ENCODE peak calls at places on chromosome 3, in five cellular contexts. I, M, K, O and B are unnamed samples.

GRCh38 chr3:67357610-67358458 is 296.6 kb downstream of the SUCLG2 start:
- DNase-seq in I (peak), M (no peak), K (no peak), O (no peak), B (peak)

GRCh38 chr3:171688593-171688992 is 121.7 kb downstream of the PLD1 start:
- DNase-seq in I (no peak), M (no peak), K (no peak), O (no peak), B (no peak)

GRCh38 chr3:45988804-45989203 is 6.8 kb downstream of the FYCO1 start:
- DNase-seq in I (no peak), M (no peak), K (no peak), O (no peak), B (peak)

GRCh38 chr3:177468331-177468730 is 271.0 kb upstream of the TBL1XR1 start:
- DNase-seq in I (peak), M (no peak), K (no peak), O (peak), B (peak)

GRCh38 chr3:69774029-69774428 is 34.8 kb downstream of the MITF start:
- DNase-seq in I (no peak), M (no peak), K (no peak), O (no peak), B (peak)

GRCh38 chr3:9349321-9350117 is 13.3 kb upstream of the THUMPD3 start:
- DNase-seq in I (peak), M (no peak), K (no peak), O (no peak), B (peak)

GRCh38 chr3:1734494-1735122 is 364.1 kb upstream of the CNTN4 start:
- DNase-seq in I (no peak), M (no peak), K (no peak), O (no peak), B (peak)

GRCh38 chr3:30347679-30348216 is 258.7 kb upstream of the TGFBR2 start:
- DNase-seq in I (no peak), M (no peak), K (no peak), O (no peak), B (peak)

GRCh38 chr3:136751259-136752045 is 726 bp downstream of the STAG1 start:
- DNase-seq in I (no peak), M (peak), K (peak), O (peak), B (peak)

GRCh38 chr3:127831723-127832172 is 9.4 kb upstream of the MGLL start:
- DNase-seq in I (no peak), M (no peak), K (no peak), O (no peak), B (peak)

GRCh38 chr3:192367616-192368015 is 359.7 kb downstream of the FGF12 start:
- DNase-seq in I (no peak), M (no peak), K (no peak), O (no peak), B (peak)

GRCh38 chr3:193686665-193687506 is 93.9 kb downstream of the OPA1 start:
- DNase-seq in I (no peak), M (no peak), K (no peak), O (no peak), B (no peak)

GRCh38 chr3:33791477-33792166 is 6.8 kb upstream of the PDCD6IP start:
- DNase-seq in I (no peak), M (no peak), K (no peak), O (no peak), B (peak)

GRCh38 chr3:55701997-55702396 is 214.9 kb upstream of the WNT5A start:
- DNase-seq in I (no peak), M (no peak), K (no peak), O (no peak), B (no peak)

GRCh38 chr3:172520332-172520831 is 2.8 kb downstream of the TNFSF10 start:
- DNase-seq in I (peak), M (no peak), K (no peak), O (peak), B (no peak)

GRCh38 chr3:151203053-151203420 is at the start of gene GPR171:
- DNase-seq in I (no peak), M (no peak), K (no peak), O (no peak), B (no peak)

GRCh38 chr3:12990781-12991480 is 82.3 kb downstream of the IQSEC1 start:
- DNase-seq in I (no peak), M (no peak), K (no peak), O (peak), B (no peak)

GRCh38 chr3:165852710-165853109 is 15.5 kb upstream of the BCHE start:
- DNase-seq in I (no peak), M (no peak), K (no peak), O (no peak), B (no peak)

GRCh38 chr3:165852150-165852549 is 14.9 kb upstream of the BCHE start:
- DNase-seq in I (no peak), M (no peak), K (no peak), O (no peak), B (no peak)

GRCh38 chr3:165855581-165855980 is 18.4 kb upstream of the BCHE start:
- DNase-seq in I (no peak), M (no peak), K (no peak), O (no peak), B (peak)

DNA sequence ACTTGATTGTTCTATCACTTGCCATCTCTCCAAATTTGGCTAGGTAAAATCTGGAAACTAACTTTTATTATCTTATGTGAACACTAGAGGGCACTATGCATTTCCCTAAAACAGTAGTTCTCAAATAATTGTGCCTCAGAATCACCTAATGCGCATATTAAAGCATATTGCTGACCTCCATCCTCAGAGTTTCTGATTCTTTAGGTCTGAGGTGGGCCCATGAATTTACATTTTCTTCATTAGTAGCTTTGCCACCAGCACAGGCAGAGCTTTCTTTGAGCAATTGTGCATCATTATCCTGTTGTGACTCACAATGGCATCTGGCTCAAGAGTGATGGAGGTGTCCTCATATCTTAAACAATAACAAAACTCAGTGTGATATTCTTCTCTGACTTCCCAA is 17.5 kb upstream of the BCHE start:
- DNase-seq in I (no peak), M (no peak), K (no peak), O (no peak), B (peak)
- TF ChIP-seq CTCF in I (peak), M (peak), K (no peak), O (peak), B (peak)

GRCh38 chr3:187738400-187739124 is 6.7 kb downstream of the BCL6 start:
- DNase-seq in I (no peak), M (peak), K (peak), O (peak), B (peak)
- TF ChIP-seq CTCF in I (peak), M (peak), K (peak), O (peak), B (peak)

GRCh38 chr3:79406175-79406574 is 361.6 kb downstream of the ROBO1 start:
- DNase-seq in I (no peak), M (no peak), K (no peak), O (no peak), B (no peak)
- TF ChIP-seq CTCF in I (peak), M (no peak), K (no peak), O (peak), B (no peak)

GRCh38 chr3:70779296-70779695 is 466.9 kb upstream of the MDFIC2 start:
- DNase-seq in I (no peak), M (no peak), K (no peak), O (no peak), B (no peak)
- TF ChIP-seq CTCF in I (no peak), M (no peak), K (no peak), O (no peak), B (no peak)

GRCh38 chr3:139202959-139203349 is 140.9 kb upstream of the MRPS22 start:
- DNase-seq in I (no peak), M (no peak), K (no peak), O (no peak), B (no peak)
- TF ChIP-seq CTCF in I (no peak), M (no peak), K (no peak), O (no peak), B (no peak)

DNA sequence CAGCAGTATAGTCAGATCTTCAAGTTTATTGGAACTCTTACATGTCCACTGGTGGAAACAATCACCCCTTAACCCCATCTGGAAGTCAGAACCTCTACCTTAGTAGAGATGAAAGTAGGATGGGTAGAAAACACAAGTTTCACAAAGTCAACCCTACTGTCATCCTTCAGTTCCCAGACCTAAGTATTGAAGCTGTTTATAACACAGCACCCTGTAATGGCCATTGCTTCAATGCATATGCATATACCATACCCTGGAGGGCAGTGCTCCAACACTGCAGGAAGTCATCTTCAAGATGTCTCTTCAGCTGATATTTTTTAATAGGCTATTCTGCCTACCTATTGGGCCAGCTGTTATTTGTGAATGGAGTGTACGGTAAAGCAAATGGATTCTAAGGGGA is 241.3 kb downstream of the UBE2E2 start:
- DNase-seq in I (no peak), M (no peak), K (no peak), O (no peak), B (no peak)
- TF ChIP-seq CTCF in I (no peak), M (no peak), K (no peak), O (no peak), B (no peak)